ENCODE peak calls at places on chromosomes 16 and 17, in nine cellular contexts. One of them, this sample, is unnamed. For H3K27me3, the result is how much of the 10 kb centered on the place peaks cover.

GRCh38 chr16:88886915-88887521 is 20.6 kb upstream of the PABPN1L start:
- DNase-seq in sigmoid colon: peak
- DNase-seq in tibial nerve: peak
- DNase-seq in uterus: peak
- DNase-seq in HepG2: no peak
- DNase-seq in HCT116: no peak
- DNase-seq in GM12878: no peak
- DNase-seq in prostate gland: no peak
- DNase-seq in IMR-90: peak
- DNase-seq in this sample: no peak

GRCh38 chr16:22898131-22898530 is 84.2 kb downstream of the HS3ST2 start:
- DNase-seq in sigmoid colon: no peak
- DNase-seq in IMR-90: no peak
- DNase-seq in HCT116: no peak
- DNase-seq in prostate gland: no peak
- DNase-seq in tibial nerve: no peak
- DNase-seq in uterus: no peak
- DNase-seq in HepG2: no peak
- DNase-seq in GM12878: no peak
- DNase-seq in this sample: no peak

GRCh38 chr17:17935321-17936271 is 36.6 kb downstream of the TOM1L2 start:
- DNase-seq in sigmoid colon: peak
- DNase-seq in HepG2: peak
- DNase-seq in HCT116: no peak
- DNase-seq in prostate gland: no peak
- DNase-seq in tibial nerve: peak
- DNase-seq in GM12878: no peak
- DNase-seq in IMR-90: peak
- DNase-seq in uterus: no peak
- DNase-seq in this sample: no peak

GRCh38 chr17:30278032-30278431 is 13.7 kb downstream of the BLMH start:
- DNase-seq in sigmoid colon: no peak
- DNase-seq in HepG2: peak
- DNase-seq in GM12878: no peak
- DNase-seq in tibial nerve: peak
- DNase-seq in HCT116: no peak
- DNase-seq in uterus: no peak
- DNase-seq in prostate gland: no peak
- DNase-seq in IMR-90: peak
- DNase-seq in this sample: no peak

GRCh38 chr17:60102632-60103047 is 23.9 kb upstream of the HEATR6 start:
- DNase-seq in HepG2: no peak
- DNase-seq in IMR-90: peak
- DNase-seq in prostate gland: peak
- DNase-seq in tibial nerve: no peak
- DNase-seq in GM12878: no peak
- DNase-seq in uterus: no peak
- DNase-seq in sigmoid colon: no peak
- DNase-seq in HCT116: no peak
- DNase-seq in this sample: no peak

GRCh38 chr17:48997103-48997826 is at the start of gene IGF2BP1:
- DNase-seq in IMR-90: peak
- DNase-seq in uterus: no peak
- DNase-seq in HCT116: no peak
- DNase-seq in sigmoid colon: no peak
- DNase-seq in HepG2: peak
- DNase-seq in tibial nerve: no peak
- DNase-seq in prostate gland: no peak
- DNase-seq in GM12878: no peak
- DNase-seq in this sample: no peak

GRCh38 chr16:67151431-67152097 is 766 bp upstream of the B3GNT9 start:
- DNase-seq in prostate gland: no peak
- DNase-seq in HCT116: no peak
- DNase-seq in GM12878: no peak
- DNase-seq in sigmoid colon: no peak
- DNase-seq in IMR-90: no peak
- DNase-seq in HepG2: no peak
- DNase-seq in tibial nerve: no peak
- DNase-seq in uterus: no peak
- DNase-seq in this sample: no peak

GRCh38 chr17:57823469-57824401 is 26.1 kb downstream of the MRPS23 start:
- DNase-seq in IMR-90: peak
- DNase-seq in GM12878: no peak
- DNase-seq in tibial nerve: no peak
- DNase-seq in sigmoid colon: no peak
- DNase-seq in uterus: no peak
- DNase-seq in HCT116: no peak
- DNase-seq in HepG2: no peak
- DNase-seq in prostate gland: no peak
- DNase-seq in this sample: no peak

GRCh38 chr17:81217531-81217930 is 5.2 kb downstream of the CEP131 start:
- DNase-seq in uterus: no peak
- DNase-seq in tibial nerve: no peak
- DNase-seq in HCT116: no peak
- DNase-seq in sigmoid colon: no peak
- DNase-seq in HepG2: no peak
- DNase-seq in GM12878: no peak
- DNase-seq in prostate gland: no peak
- DNase-seq in IMR-90: no peak
- DNase-seq in this sample: no peak

GRCh38 chr17:27623578-27623977 is 7.4 kb upstream of the LGALS9 start:
- DNase-seq in prostate gland: no peak
- DNase-seq in tibial nerve: no peak
- DNase-seq in HepG2: no peak
- DNase-seq in sigmoid colon: no peak
- DNase-seq in HCT116: no peak
- DNase-seq in GM12878: no peak
- DNase-seq in IMR-90: no peak
- DNase-seq in uterus: no peak
- DNase-seq in this sample: no peak

GRCh38 chr17:17439971-17440843 is 36.6 kb upstream of the MED9 start:
- DNase-seq in HCT116: peak
- DNase-seq in GM12878: peak
- DNase-seq in tibial nerve: peak
- DNase-seq in uterus: no peak
- DNase-seq in HepG2: peak
- DNase-seq in IMR-90: peak
- DNase-seq in prostate gland: no peak
- DNase-seq in sigmoid colon: no peak
- DNase-seq in this sample: no peak

GRCh38 chr16:9033125-9033830 is 58.2 kb upstream of the HAPSTR1 start:
- DNase-seq in uterus: no peak
- DNase-seq in tibial nerve: peak
- DNase-seq in HCT116: peak
- DNase-seq in HepG2: peak
- DNase-seq in sigmoid colon: no peak
- DNase-seq in IMR-90: peak
- DNase-seq in GM12878: no peak
- DNase-seq in prostate gland: peak
- DNase-seq in this sample: no peak

GRCh38 chr16:84065536-84066132 is 23.0 kb upstream of the SLC38A8 start:
- DNase-seq in GM12878: no peak
- DNase-seq in HepG2: peak
- DNase-seq in IMR-90: peak
- DNase-seq in uterus: no peak
- DNase-seq in HCT116: peak
- DNase-seq in tibial nerve: peak
- DNase-seq in prostate gland: peak
- DNase-seq in sigmoid colon: no peak
- DNase-seq in this sample: no peak

GRCh38 chr16:82639666-82640336 is 13.0 kb downstream of the CDH13 start:
- DNase-seq in uterus: peak
- DNase-seq in HCT116: peak
- DNase-seq in sigmoid colon: peak
- DNase-seq in prostate gland: no peak
- DNase-seq in tibial nerve: no peak
- DNase-seq in GM12878: no peak
- DNase-seq in HepG2: peak
- DNase-seq in IMR-90: peak
- DNase-seq in this sample: no peak

GRCh38 chr17:46193626-46194392 is 580 bp upstream of the KANSL1 start:
- DNase-seq in sigmoid colon: peak
- DNase-seq in IMR-90: peak
- DNase-seq in GM12878: peak
- DNase-seq in HCT116: peak
- DNase-seq in HepG2: peak
- DNase-seq in prostate gland: peak
- DNase-seq in uterus: peak
- DNase-seq in tibial nerve: peak
- DNase-seq in this sample: peak

GRCh38 chr17:77738666-77739531 is 219.6 kb upstream of the TNRC6C start:
- DNase-seq in tibial nerve: peak
- DNase-seq in prostate gland: no peak
- DNase-seq in HCT116: no peak
- DNase-seq in HepG2: no peak
- DNase-seq in uterus: no peak
- DNase-seq in sigmoid colon: peak
- DNase-seq in GM12878: no peak
- DNase-seq in IMR-90: no peak
- DNase-seq in this sample: no peak

GRCh38 chr17:77742579-77742978 is 215.9 kb upstream of the TNRC6C start:
- DNase-seq in HCT116: no peak
- DNase-seq in GM12878: no peak
- DNase-seq in IMR-90: no peak
- DNase-seq in prostate gland: no peak
- DNase-seq in sigmoid colon: peak
- DNase-seq in HepG2: no peak
- DNase-seq in uterus: no peak
- DNase-seq in tibial nerve: no peak
- DNase-seq in this sample: no peak

GRCh38 chr17:77741109-77741508 is 217.4 kb upstream of the TNRC6C start:
- DNase-seq in uterus: no peak
- DNase-seq in prostate gland: no peak
- DNase-seq in GM12878: no peak
- DNase-seq in tibial nerve: no peak
- DNase-seq in HepG2: no peak
- DNase-seq in IMR-90: no peak
- DNase-seq in HCT116: no peak
- DNase-seq in sigmoid colon: peak
- DNase-seq in this sample: no peak

GRCh38 chr17:77737442-77738265 is 220.8 kb upstream of the TNRC6C start:
- DNase-seq in uterus: no peak
- DNase-seq in HCT116: no peak
- DNase-seq in GM12878: no peak
- DNase-seq in sigmoid colon: no peak
- DNase-seq in IMR-90: no peak
- DNase-seq in tibial nerve: no peak
- DNase-seq in HepG2: no peak
- DNase-seq in prostate gland: no peak
- DNase-seq in this sample: no peak

GRCh38 chr17:77740481-77740880 is 218.0 kb upstream of the TNRC6C start:
- DNase-seq in HCT116: no peak
- DNase-seq in uterus: no peak
- DNase-seq in prostate gland: no peak
- DNase-seq in IMR-90: no peak
- DNase-seq in HepG2: no peak
- DNase-seq in tibial nerve: no peak
- DNase-seq in sigmoid colon: no peak
- DNase-seq in GM12878: no peak
- DNase-seq in this sample: no peak
- H3K27me3 ChIP-seq in HCT116: under half
- H3K27me3 ChIP-seq in uterus: under half
- H3K27me3 ChIP-seq in prostate gland: under half
- H3K27me3 ChIP-seq in IMR-90: under half
- H3K27me3 ChIP-seq in HepG2: half or more
- H3K27me3 ChIP-seq in tibial nerve: under half
- H3K27me3 ChIP-seq in sigmoid colon: under half
- H3K27me3 ChIP-seq in GM12878: under half
- H3K27me3 ChIP-seq in this sample: under half

DNA sequence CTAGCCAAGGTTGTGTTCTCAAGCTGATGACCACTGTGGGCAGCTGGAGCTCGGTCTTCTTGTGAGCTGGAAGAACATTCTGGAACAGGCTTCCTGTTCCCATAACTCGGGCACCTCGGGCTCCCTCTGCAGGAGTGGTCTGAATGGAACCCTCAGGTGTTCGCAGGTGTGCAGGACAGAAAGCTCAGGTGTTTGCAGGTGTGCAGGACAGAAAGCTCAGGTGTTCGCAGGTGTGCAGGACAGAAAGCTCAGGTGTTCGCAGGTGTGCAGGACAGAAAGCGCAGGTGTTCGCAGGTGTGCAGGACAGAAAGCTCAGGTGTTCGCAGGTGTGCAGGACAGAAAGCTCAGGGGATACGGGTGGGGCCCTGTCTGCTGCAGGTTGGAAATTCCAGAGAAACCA is 109.0 kb upstream of the CACNG5 start:
- DNase-seq in prostate gland: no peak
- DNase-seq in GM12878: no peak
- DNase-seq in uterus: no peak
- DNase-seq in sigmoid colon: peak
- DNase-seq in HepG2: no peak
- DNase-seq in IMR-90: no peak
- DNase-seq in HCT116: no peak
- DNase-seq in tibial nerve: no peak
- DNase-seq in this sample: no peak
- H3K4me3 ChIP-seq in prostate gland: no peak
- H3K4me3 ChIP-seq in GM12878: no peak
- H3K4me3 ChIP-seq in uterus: no peak
- H3K4me3 ChIP-seq in sigmoid colon: no peak
- H3K4me3 ChIP-seq in HepG2: no peak
- H3K4me3 ChIP-seq in IMR-90: no peak
- H3K4me3 ChIP-seq in HCT116: no peak
- H3K4me3 ChIP-seq in tibial nerve: no peak
- H3K4me3 ChIP-seq in this sample: no peak

GRCh38 chr16:31451681-31452351 is 7.5 kb upstream of the ARMC5 start:
- DNase-seq in sigmoid colon: peak
- DNase-seq in uterus: peak
- DNase-seq in tibial nerve: no peak
- DNase-seq in HCT116: peak
- DNase-seq in GM12878: no peak
- DNase-seq in prostate gland: peak
- DNase-seq in HepG2: peak
- DNase-seq in IMR-90: peak
- DNase-seq in this sample: no peak
- TF ChIP-seq POLR2A in sigmoid colon: no peak
- TF ChIP-seq POLR2A in uterus: no peak
- TF ChIP-seq POLR2A in tibial nerve: no peak
- TF ChIP-seq POLR2A in HCT116: no peak
- TF ChIP-seq POLR2A in GM12878: no peak
- TF ChIP-seq POLR2A in prostate gland: no peak
- TF ChIP-seq POLR2A in HepG2: no peak
- TF ChIP-seq POLR2A in IMR-90: peak
- TF ChIP-seq POLR2A in this sample: no peak

DNA sequence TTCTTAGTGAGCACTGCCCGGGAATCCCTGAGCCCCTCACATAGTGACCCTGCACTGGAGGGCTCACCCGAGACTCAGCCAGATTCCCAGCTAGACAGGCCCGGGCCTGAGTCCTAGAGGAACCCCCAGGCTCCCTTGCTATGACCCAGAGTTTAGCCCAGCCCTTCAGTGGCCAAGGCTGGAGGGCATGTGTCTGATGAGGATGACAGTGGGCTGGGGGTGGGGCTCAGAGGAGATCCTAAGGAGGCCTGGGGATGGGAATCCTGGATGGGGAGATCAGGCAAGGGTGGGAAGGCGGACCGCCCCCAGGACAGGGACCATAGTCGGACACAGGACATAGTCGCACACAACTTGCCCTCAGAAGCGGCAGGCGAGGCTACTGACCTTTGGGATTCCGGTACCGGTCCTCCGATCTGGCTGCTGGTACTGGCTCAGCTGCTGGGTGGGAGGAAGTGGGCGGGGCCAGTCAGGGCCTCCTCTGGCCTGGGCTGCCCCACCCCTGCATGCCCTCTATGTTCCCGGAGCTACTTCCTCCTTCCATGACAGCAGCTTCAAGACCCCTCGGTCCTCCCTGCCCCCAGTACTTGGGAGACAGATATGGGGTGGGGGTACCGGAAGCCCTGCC is 1.1 kb downstream of the CD79B start:
- DNase-seq in GM12878: no peak
- DNase-seq in HepG2: no peak
- DNase-seq in IMR-90: no peak
- DNase-seq in sigmoid colon: peak
- DNase-seq in HCT116: no peak
- DNase-seq in tibial nerve: peak
- DNase-seq in prostate gland: no peak
- DNase-seq in uterus: peak
- DNase-seq in this sample: no peak
- H3K27me3 ChIP-seq in GM12878: under half
- H3K27me3 ChIP-seq in HepG2: half or more
- H3K27me3 ChIP-seq in IMR-90: under half
- H3K27me3 ChIP-seq in sigmoid colon: under half
- H3K27me3 ChIP-seq in HCT116: under half
- H3K27me3 ChIP-seq in tibial nerve: under half
- H3K27me3 ChIP-seq in prostate gland: under half
- H3K27me3 ChIP-seq in uterus: under half
- H3K27me3 ChIP-seq in this sample: under half

This sample was measured in esophagus squamous epithelium.